ENCODE peak calls at places on chromosome 17, in eight cellular contexts. Y is cardiac muscle cell, O is fibroblast of pulmonary artery, H is AG09319, M is tibial nerve, B is uterus, R is B cell, U is IMR-90. P is an unnamed sample.

GRCh38 chr17:68868708-68869107 is 86.5 kb downstream of the ABCA8 start:
- DNase-seq in M (no peak), O (peak; percentile 58), R (no peak), H (no peak), Y (no peak), U (peak; percentile 31), B (no peak), P (peak; percentile 81)

GRCh38 chr17:17819561-17819995 is 17.2 kb downstream of the SREBF1 start:
- DNase-seq in B (no peak), Y (no peak), H (peak; percentile 61), M (peak; percentile 55), U (peak; percentile 92), O (peak; percentile 97), R (no peak), P (peak; percentile 98)

GRCh38 chr17:1398900-1399299 is 1.1 kb downstream of the YWHAE start:
- DNase-seq in M (peak; percentile 21), B (no peak), H (no peak), U (peak; percentile 40), R (no peak), O (peak; percentile 33), Y (peak; percentile 25), P (peak; percentile 60)

GRCh38 chr17:1947229-1947742 is 77.8 kb downstream of the RTN4RL1 start:
- DNase-seq in R (no peak), O (no peak), Y (peak; percentile 89), M (no peak), U (no peak), B (no peak), H (no peak), P (no peak)

GRCh38 chr17:79337053-79337452 is 262.4 kb downstream of the ENGASE start:
- DNase-seq in R (no peak), M (no peak), B (no peak), H (no peak), U (no peak), Y (no peak), O (no peak), P (no peak)

GRCh38 chr17:65229596-65229995 is 92.4 kb downstream of the RGS9 start:
- DNase-seq in H (no peak), O (no peak), R (no peak), M (no peak), Y (no peak), B (no peak), U (no peak), P (no peak)

GRCh38 chr17:19544366-19544765 is 10.7 kb downstream of the SLC47A1 start:
- DNase-seq in B (no peak), U (no peak), Y (no peak), M (no peak), O (no peak), R (no peak), H (no peak), P (no peak)

GRCh38 chr17:17018612-17019429 is 23.4 kb upstream of the MPRIP start:
- DNase-seq in Y (no peak), U (no peak), H (no peak), R (no peak), B (no peak), O (no peak), M (no peak), P (no peak)

GRCh38 chr17:65423346-65424140 is 137.9 kb downstream of the AXIN2 start:
- DNase-seq in R (no peak), M (no peak), O (no peak), B (no peak), U (no peak), H (no peak), Y (no peak), P (no peak)

GRCh38 chr17:557371-557770 is 157.3 kb downstream of the VPS53 start:
- DNase-seq in Y (no peak), B (no peak), U (peak; percentile 61), O (peak; percentile 20), R (no peak), M (no peak), H (no peak), P (peak; percentile 56)

GRCh38 chr17:62708587-62708986 is 81.1 kb downstream of the MRC2 start:
- DNase-seq in B (no peak), R (no peak), Y (no peak), H (no peak), O (no peak), U (no peak), M (no peak), P (peak; percentile 44)

GRCh38 chr17:58120195-58120822 is 27.9 kb upstream of the OR4D1 start:
- DNase-seq in U (peak; percentile 66), B (no peak), H (peak; percentile 4), Y (peak; percentile 90), R (peak; percentile 23), O (peak; percentile 79), M (peak; percentile 58), P (peak; percentile 76)

GRCh38 chr17:63398680-63399079 is 47.4 kb downstream of the CYB561 start:
- DNase-seq in B (no peak), M (no peak), R (no peak), O (peak; percentile 15), H (no peak), U (peak; percentile 29), Y (no peak), P (no peak)

GRCh38 chr17:43958953-43959352 is 5.2 kb upstream of the PYY start:
- DNase-seq in Y (no peak), H (no peak), B (no peak), U (peak; percentile 55), M (no peak), R (no peak), O (no peak), P (peak; percentile 40)

GRCh38 chr17:67779098-67779672 is 46.1 kb upstream of the BPTF start:
- DNase-seq in M (peak; percentile 61), Y (peak; percentile 23), O (peak; percentile 73), H (no peak), R (peak; percentile 47), U (peak; percentile 61), B (peak; percentile 19), P (peak; percentile 92)

GRCh38 chr17:43572368-43572980 is 26.3 kb upstream of the ETV4 start:
- DNase-seq in R (no peak), B (no peak), Y (no peak), U (peak; percentile 19), M (no peak), O (no peak), H (no peak), P (no peak)

GRCh38 chr17:77690271-77691161 is 268.0 kb upstream of the TNRC6C start:
- DNase-seq in H (no peak), U (no peak), Y (no peak), O (no peak), B (no peak), M (no peak), R (no peak), P (no peak)

GRCh38 chr17:49730787-49731441 is 23.1 kb upstream of the SLC35B1 start:
- DNase-seq in H (no peak), O (peak; percentile 3), U (no peak), R (no peak), M (no peak), B (no peak), Y (no peak), P (no peak)

GRCh38 chr17:73067075-73067474 is 25.4 kb downstream of the SLC39A11 start:
- DNase-seq in R (no peak), O (no peak), H (no peak), B (no peak), Y (no peak), M (no peak), U (peak; percentile 35), P (peak; percentile 78)

GRCh38 chr17:35242158-35242804 is 591 bp upstream of the SLFN5 start:
- DNase-seq in O (peak; percentile 39), H (no peak), Y (peak; percentile 73), U (peak; percentile 32), R (peak; percentile 81), M (peak; percentile 29), B (peak; percentile 45), P (peak; percentile 47)
- TF ChIP-seq CTCF in O (peak; percentile 14), H (no peak), Y (peak; percentile 7), U (no peak), R (peak; percentile 19), M (no peak), B (no peak), P (peak; percentile 33)

GRCh38 chr17:81978901-81979298 is 1.5 kb downstream of the ASPSCR1 start:
- DNase-seq in B (no peak), H (no peak), Y (no peak), O (no peak), U (no peak), R (no peak), M (no peak), P (no peak)

GRCh38 chr17:81976332-81977210 is 858 bp upstream of the ASPSCR1 start:
- DNase-seq in O (no peak), B (no peak), U (no peak), Y (no peak), M (peak; percentile 8), H (no peak), R (no peak), P (no peak)

GRCh38 chr17:81980752-81981239 is 3.4 kb downstream of the ASPSCR1 start:
- DNase-seq in B (no peak), M (no peak), O (no peak), U (no peak), Y (no peak), H (no peak), R (no peak), P (no peak)

GRCh38 chr17:81980122-81980521 is 2.7 kb downstream of the ASPSCR1 start:
- DNase-seq in H (no peak), Y (no peak), R (no peak), U (no peak), M (no peak), O (no peak), B (no peak), P (no peak)

GRCh38 chr17:81977211-81978091 is at the start of gene ASPSCR1:
- DNase-seq in M (peak; percentile 78), Y (peak; percentile 96), B (peak; percentile 90), U (peak; percentile 91), H (peak; percentile 80), R (peak; percentile 96), O (peak; percentile 93), P (peak; percentile 95)
- TF ChIP-seq CTCF in M (no peak), Y (no peak), B (peak; percentile 4), U (peak; percentile 1), H (no peak), R (no peak), O (no peak), P (no peak)

GRCh38 chr17:31525801-31526549 is 134.5 kb downstream of the RAB11FIP4 start:
- DNase-seq in R (no peak), Y (no peak), O (no peak), H (no peak), M (no peak), B (no peak), U (no peak), P (no peak)
- TF ChIP-seq CTCF in R (no peak), Y (peak; percentile 26), O (peak; percentile 32), H (peak; percentile 14), M (no peak), B (no peak), U (peak; percentile 38), P (peak; percentile 49)

GRCh38 chr17:37220609-37220953 is 155.2 kb upstream of the C17orf78 start:
- DNase-seq in M (no peak), Y (peak; percentile 38), O (peak; percentile 49), U (peak; percentile 54), B (no peak), R (no peak), H (no peak), P (peak; percentile 75)

GRCh38 chr17:37225458-37225857 is 150.3 kb upstream of the C17orf78 start:
- DNase-seq in H (no peak), B (no peak), Y (no peak), O (no peak), U (no peak), R (no peak), M (no peak), P (no peak)

GRCh38 chr17:37219876-37220608 is 155.7 kb upstream of the C17orf78 start:
- DNase-seq in H (no peak), O (no peak), R (no peak), Y (no peak), M (no peak), B (no peak), U (no peak), P (peak; percentile 39)

GRCh38 chr17:37218849-37219248 is 156.9 kb upstream of the C17orf78 start:
- DNase-seq in Y (no peak), H (no peak), O (no peak), B (no peak), U (no peak), M (no peak), R (no peak), P (no peak)

GRCh38 chr17:37221865-37222264 is 153.9 kb upstream of the C17orf78 start:
- DNase-seq in M (no peak), U (no peak), Y (no peak), H (no peak), O (no peak), R (no peak), B (no peak), P (peak; percentile 25)
- TF ChIP-seq CTCF in M (no peak), U (peak; percentile 21), Y (no peak), H (no peak), O (peak; percentile 15), R (no peak), B (no peak), P (peak; percentile 39)